ENCODE peak calls at places on chromosome 13, in seven cellular contexts. One of them, this sample, is unnamed. For H3K4me1, the result is how much of the 10 kb centered on the place peaks cover.

GRCh38 chr13:48505597-48506091 is 27.2 kb downstream of the RCBTB2 start:
- DNase-seq in HCT116: no peak
- DNase-seq in endothelial cell of umbilical vein: no peak
- DNase-seq in mucosa of descending colon: no peak
- DNase-seq in neural progenitor cell: no peak
- DNase-seq in effector memory CD4-positive, alpha-beta T cell: peak
- DNase-seq in MM.1S: peak
- DNase-seq in this sample: peak

GRCh38 chr13:30415430-30416030 is 6.8 kb upstream of the UBE2L5 start:
- DNase-seq in endothelial cell of umbilical vein: no peak
- DNase-seq in HCT116: no peak
- DNase-seq in effector memory CD4-positive, alpha-beta T cell: no peak
- DNase-seq in MM.1S: no peak
- DNase-seq in neural progenitor cell: no peak
- DNase-seq in mucosa of descending colon: no peak
- DNase-seq in this sample: no peak

GRCh38 chr13:88031980-88032562 is 360.9 kb downstream of the SLITRK5 start:
- DNase-seq in HCT116: no peak
- DNase-seq in mucosa of descending colon: no peak
- DNase-seq in MM.1S: no peak
- DNase-seq in endothelial cell of umbilical vein: no peak
- DNase-seq in effector memory CD4-positive, alpha-beta T cell: no peak
- DNase-seq in neural progenitor cell: no peak
- DNase-seq in this sample: no peak

GRCh38 chr13:62910541-62910940 is 1494.9 kb upstream of the PCDH20 start:
- DNase-seq in effector memory CD4-positive, alpha-beta T cell: no peak
- DNase-seq in mucosa of descending colon: no peak
- DNase-seq in HCT116: no peak
- DNase-seq in neural progenitor cell: no peak
- DNase-seq in endothelial cell of umbilical vein: no peak
- DNase-seq in MM.1S: no peak
- DNase-seq in this sample: no peak

GRCh38 chr13:113981201-113981605 is 7.3 kb upstream of the C13orf46 start:
- DNase-seq in mucosa of descending colon: peak
- DNase-seq in MM.1S: no peak
- DNase-seq in endothelial cell of umbilical vein: no peak
- DNase-seq in effector memory CD4-positive, alpha-beta T cell: no peak
- DNase-seq in neural progenitor cell: no peak
- DNase-seq in HCT116: peak
- DNase-seq in this sample: peak

GRCh38 chr13:80408270-80408669 is 67.3 kb upstream of the SPRY2 start:
- DNase-seq in effector memory CD4-positive, alpha-beta T cell: no peak
- DNase-seq in mucosa of descending colon: no peak
- DNase-seq in neural progenitor cell: no peak
- DNase-seq in endothelial cell of umbilical vein: no peak
- DNase-seq in MM.1S: no peak
- DNase-seq in HCT116: no peak
- DNase-seq in this sample: no peak

GRCh38 chr13:34128661-34129060 is 310.7 kb downstream of the RFC3 start:
- DNase-seq in HCT116: no peak
- DNase-seq in effector memory CD4-positive, alpha-beta T cell: no peak
- DNase-seq in neural progenitor cell: no peak
- DNase-seq in MM.1S: no peak
- DNase-seq in mucosa of descending colon: no peak
- DNase-seq in endothelial cell of umbilical vein: no peak
- DNase-seq in this sample: no peak

GRCh38 chr13:109243311-109243951 is 543.0 kb downstream of the IRS2 start:
- DNase-seq in endothelial cell of umbilical vein: peak
- DNase-seq in mucosa of descending colon: no peak
- DNase-seq in effector memory CD4-positive, alpha-beta T cell: no peak
- DNase-seq in MM.1S: no peak
- DNase-seq in HCT116: peak
- DNase-seq in neural progenitor cell: no peak
- DNase-seq in this sample: peak

DNA sequence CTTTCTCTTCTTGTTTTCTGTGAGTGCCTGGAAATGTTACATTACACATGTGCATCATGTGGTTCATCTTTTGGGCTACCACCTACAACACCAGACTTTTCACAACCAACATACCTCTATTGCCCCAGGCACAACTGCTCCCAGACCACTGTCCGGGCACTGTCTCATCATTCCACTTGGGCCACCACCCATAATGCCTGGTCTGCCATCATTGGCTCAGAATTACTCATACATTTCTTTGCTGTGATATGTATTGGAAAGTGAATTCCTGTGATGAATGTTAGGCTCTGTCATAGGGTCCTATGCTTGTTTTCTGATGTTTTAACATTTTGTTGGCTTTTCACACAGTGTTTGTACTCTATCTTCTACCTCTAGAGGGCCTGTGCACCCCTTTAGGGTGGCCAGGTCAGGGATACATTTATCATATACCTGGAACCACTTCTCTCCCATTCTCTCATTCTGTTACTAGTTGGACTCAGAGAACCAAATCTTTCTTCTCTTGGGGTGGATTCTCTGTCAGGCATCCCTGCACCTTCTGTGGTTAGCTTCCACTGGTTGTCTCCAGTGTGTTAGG is 172.8 kb downstream of the NHLRC3 start:
- DNase-seq in mucosa of descending colon: no peak
- DNase-seq in effector memory CD4-positive, alpha-beta T cell: no peak
- DNase-seq in endothelial cell of umbilical vein: no peak
- DNase-seq in HCT116: no peak
- DNase-seq in neural progenitor cell: no peak
- DNase-seq in MM.1S: no peak
- DNase-seq in this sample: no peak
- H3K4me1 ChIP-seq in mucosa of descending colon: under half
- H3K4me1 ChIP-seq in effector memory CD4-positive, alpha-beta T cell: under half
- H3K4me1 ChIP-seq in endothelial cell of umbilical vein: under half
- H3K4me1 ChIP-seq in HCT116: under half
- H3K4me1 ChIP-seq in neural progenitor cell: under half
- H3K4me1 ChIP-seq in MM.1S: under half
- H3K4me1 ChIP-seq in this sample: under half

GRCh38 chr13:110447058-110447511 is 114.4 kb downstream of the RAB20 start:
- DNase-seq in HCT116: no peak
- DNase-seq in effector memory CD4-positive, alpha-beta T cell: no peak
- DNase-seq in MM.1S: no peak
- DNase-seq in mucosa of descending colon: no peak
- DNase-seq in neural progenitor cell: no peak
- DNase-seq in endothelial cell of umbilical vein: no peak
- DNase-seq in this sample: no peak

GRCh38 chr13:110444226-110444653 is 117.3 kb downstream of the RAB20 start:
- DNase-seq in MM.1S: peak
- DNase-seq in neural progenitor cell: no peak
- DNase-seq in effector memory CD4-positive, alpha-beta T cell: no peak
- DNase-seq in endothelial cell of umbilical vein: no peak
- DNase-seq in mucosa of descending colon: no peak
- DNase-seq in HCT116: peak
- DNase-seq in this sample: no peak

GRCh38 chr13:110445183-110445582 is 116.3 kb downstream of the RAB20 start:
- DNase-seq in MM.1S: no peak
- DNase-seq in HCT116: no peak
- DNase-seq in effector memory CD4-positive, alpha-beta T cell: no peak
- DNase-seq in neural progenitor cell: no peak
- DNase-seq in endothelial cell of umbilical vein: no peak
- DNase-seq in mucosa of descending colon: no peak
- DNase-seq in this sample: no peak

GRCh38 chr13:110446570-110446880 is 115.0 kb downstream of the RAB20 start:
- DNase-seq in effector memory CD4-positive, alpha-beta T cell: no peak
- DNase-seq in neural progenitor cell: no peak
- DNase-seq in endothelial cell of umbilical vein: no peak
- DNase-seq in MM.1S: no peak
- DNase-seq in mucosa of descending colon: no peak
- DNase-seq in HCT116: no peak
- DNase-seq in this sample: no peak

DNA sequence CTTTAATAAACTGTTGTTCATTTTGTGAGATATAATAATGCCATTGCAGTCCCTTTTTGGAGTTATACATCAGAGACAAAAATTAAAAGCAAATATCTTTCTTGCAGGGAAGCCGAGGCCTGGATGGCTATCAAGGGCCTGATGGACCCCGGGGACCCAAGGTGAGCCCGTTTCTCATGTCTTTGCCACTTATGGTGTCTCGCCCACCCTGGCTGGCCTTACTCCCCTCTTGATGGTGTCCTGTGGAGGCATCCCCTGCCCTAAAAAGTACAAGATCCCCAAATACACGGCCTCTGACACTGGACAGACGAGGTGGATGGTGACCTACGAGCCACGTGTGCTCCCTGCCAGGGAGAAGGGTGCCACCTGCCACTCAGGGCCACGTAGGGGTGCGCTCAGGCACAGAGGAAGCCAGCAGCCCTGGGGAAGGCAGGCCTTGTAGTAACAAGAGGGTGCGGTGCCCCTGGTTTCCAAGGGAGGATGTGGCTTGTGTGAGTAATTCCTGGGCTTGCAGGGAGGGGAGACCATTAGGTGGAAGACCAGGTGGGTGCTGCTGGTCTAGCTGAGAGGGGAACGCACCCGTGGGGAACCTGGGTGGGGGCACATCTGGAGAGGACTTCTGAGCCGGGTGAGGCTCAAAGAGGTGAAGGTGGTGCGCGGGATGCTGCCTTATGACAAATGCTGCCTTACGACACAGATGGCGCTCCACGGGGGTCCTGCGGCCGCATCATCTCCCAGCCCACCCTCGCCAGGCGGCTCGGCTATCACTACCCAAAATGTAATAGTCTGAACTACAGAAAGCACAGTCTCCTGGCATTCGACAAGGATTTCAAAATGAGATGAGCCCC is 115.6 kb downstream of the RAB20 start:
- DNase-seq in MM.1S: no peak
- DNase-seq in HCT116: no peak
- DNase-seq in neural progenitor cell: no peak
- DNase-seq in endothelial cell of umbilical vein: no peak
- DNase-seq in mucosa of descending colon: no peak
- DNase-seq in effector memory CD4-positive, alpha-beta T cell: no peak
- DNase-seq in this sample: no peak
- H3K4me1 ChIP-seq in MM.1S: under half
- H3K4me1 ChIP-seq in HCT116: under half
- H3K4me1 ChIP-seq in neural progenitor cell: under half
- H3K4me1 ChIP-seq in endothelial cell of umbilical vein: under half
- H3K4me1 ChIP-seq in mucosa of descending colon: under half
- H3K4me1 ChIP-seq in effector memory CD4-positive, alpha-beta T cell: under half
- H3K4me1 ChIP-seq in this sample: under half

GRCh38 chr13:40600145-40600751 is 66.2 kb downstream of the FOXO1 start:
- DNase-seq in neural progenitor cell: no peak
- DNase-seq in effector memory CD4-positive, alpha-beta T cell: no peak
- DNase-seq in endothelial cell of umbilical vein: no peak
- DNase-seq in mucosa of descending colon: no peak
- DNase-seq in HCT116: no peak
- DNase-seq in MM.1S: no peak
- DNase-seq in this sample: no peak
- H3K4me1 ChIP-seq in neural progenitor cell: under half
- H3K4me1 ChIP-seq in effector memory CD4-positive, alpha-beta T cell: under half
- H3K4me1 ChIP-seq in endothelial cell of umbilical vein: under half
- H3K4me1 ChIP-seq in mucosa of descending colon: under half
- H3K4me1 ChIP-seq in HCT116: under half
- H3K4me1 ChIP-seq in MM.1S: under half
- H3K4me1 ChIP-seq in this sample: half or more

GRCh38 chr13:44433863-44434262 is 60.2 kb downstream of the SERP2 start:
- DNase-seq in endothelial cell of umbilical vein: no peak
- DNase-seq in MM.1S: no peak
- DNase-seq in effector memory CD4-positive, alpha-beta T cell: no peak
- DNase-seq in mucosa of descending colon: no peak
- DNase-seq in HCT116: no peak
- DNase-seq in neural progenitor cell: no peak
- DNase-seq in this sample: no peak

GRCh38 chr13:44435142-44435982 is 61.7 kb downstream of the SERP2 start:
- DNase-seq in endothelial cell of umbilical vein: peak
- DNase-seq in neural progenitor cell: peak
- DNase-seq in MM.1S: peak
- DNase-seq in HCT116: peak
- DNase-seq in effector memory CD4-positive, alpha-beta T cell: peak
- DNase-seq in mucosa of descending colon: peak
- DNase-seq in this sample: peak

GRCh38 chr13:44432595-44432994 is 59.0 kb downstream of the SERP2 start:
- DNase-seq in effector memory CD4-positive, alpha-beta T cell: no peak
- DNase-seq in endothelial cell of umbilical vein: peak
- DNase-seq in MM.1S: no peak
- DNase-seq in mucosa of descending colon: no peak
- DNase-seq in neural progenitor cell: no peak
- DNase-seq in HCT116: no peak
- DNase-seq in this sample: no peak

GRCh38 chr13:44436589-44437337 is 63.1 kb downstream of the SERP2 start:
- DNase-seq in mucosa of descending colon: peak
- DNase-seq in neural progenitor cell: peak
- DNase-seq in HCT116: peak
- DNase-seq in endothelial cell of umbilical vein: peak
- DNase-seq in MM.1S: peak
- DNase-seq in effector memory CD4-positive, alpha-beta T cell: no peak
- DNase-seq in this sample: peak

GRCh38 chr13:44434441-44435141 is 61.0 kb downstream of the SERP2 start:
- DNase-seq in mucosa of descending colon: peak
- DNase-seq in neural progenitor cell: no peak
- DNase-seq in endothelial cell of umbilical vein: no peak
- DNase-seq in MM.1S: no peak
- DNase-seq in effector memory CD4-positive, alpha-beta T cell: no peak
- DNase-seq in HCT116: no peak
- DNase-seq in this sample: no peak
- H3K4me1 ChIP-seq in mucosa of descending colon: under half
- H3K4me1 ChIP-seq in neural progenitor cell: under half
- H3K4me1 ChIP-seq in endothelial cell of umbilical vein: under half
- H3K4me1 ChIP-seq in MM.1S: under half
- H3K4me1 ChIP-seq in effector memory CD4-positive, alpha-beta T cell: under half
- H3K4me1 ChIP-seq in HCT116: half or more
- H3K4me1 ChIP-seq in this sample: under half

DNA sequence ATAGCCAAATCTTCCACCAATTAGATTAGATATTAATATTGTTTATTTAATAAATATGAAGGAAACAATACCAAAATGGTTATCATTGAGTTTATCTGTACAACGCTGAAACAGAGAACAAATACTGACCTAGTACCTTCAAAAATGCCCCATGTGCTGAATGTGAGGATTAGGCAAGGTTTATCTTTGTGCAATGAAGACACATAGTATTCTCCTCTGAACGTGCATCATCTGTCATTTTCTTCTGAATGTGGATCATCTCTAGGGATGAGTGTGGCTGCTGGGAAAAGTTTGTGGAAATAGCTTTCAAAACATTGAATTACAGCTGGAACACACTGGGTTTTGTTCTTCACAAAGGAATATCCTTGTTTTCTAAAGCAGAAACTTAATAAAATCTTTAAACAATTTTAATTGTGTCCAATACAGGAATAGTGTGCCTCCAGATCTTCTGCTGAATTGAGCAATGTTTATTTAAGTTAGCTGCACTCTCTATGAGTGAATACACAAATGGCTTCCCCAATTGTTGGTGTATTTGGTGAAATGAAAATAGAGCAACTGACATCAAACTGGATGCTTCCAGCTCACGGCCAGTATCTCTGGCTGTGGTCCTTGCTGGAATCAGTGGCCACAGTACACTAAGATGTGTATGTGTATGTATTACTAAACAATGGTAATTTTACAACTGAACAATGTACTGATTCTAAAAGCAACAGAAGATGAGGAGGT is 6.7 kb downstream of the COL4A1 start:
- DNase-seq in MM.1S: no peak
- DNase-seq in HCT116: no peak
- DNase-seq in neural progenitor cell: no peak
- DNase-seq in effector memory CD4-positive, alpha-beta T cell: no peak
- DNase-seq in endothelial cell of umbilical vein: no peak
- DNase-seq in mucosa of descending colon: no peak
- DNase-seq in this sample: no peak
- H3K4me1 ChIP-seq in MM.1S: under half
- H3K4me1 ChIP-seq in HCT116: under half
- H3K4me1 ChIP-seq in neural progenitor cell: under half
- H3K4me1 ChIP-seq in effector memory CD4-positive, alpha-beta T cell: under half
- H3K4me1 ChIP-seq in endothelial cell of umbilical vein: half or more
- H3K4me1 ChIP-seq in mucosa of descending colon: under half
- H3K4me1 ChIP-seq in this sample: half or more

This sample was measured in heart left ventricle.